ENCODE peak calls at places on chromosomes 11 and 22, in ten cellular contexts. One of them, this sample, is unnamed.

GRCh38 chr11:86934263-86934932 is 20.8 kb downstream of the FZD4 start:
- DNase-seq in suprapubic skin: no peak
- DNase-seq in ovary: no peak
- DNase-seq in colonic mucosa: no peak
- DNase-seq in fibroblast of lung: no peak
- DNase-seq in lower lobe of right lung: no peak
- DNase-seq in H9: no peak
- DNase-seq in lung: no peak
- DNase-seq in pancreas: no peak
- DNase-seq in A549: no peak
- DNase-seq in this sample: no peak

GRCh38 chr11:66491315-66491935 is 11.2 kb downstream of the DPP3 start:
- DNase-seq in suprapubic skin: no peak
- DNase-seq in ovary: no peak
- DNase-seq in colonic mucosa: no peak
- DNase-seq in fibroblast of lung: no peak
- DNase-seq in lower lobe of right lung: no peak
- DNase-seq in H9: peak
- DNase-seq in lung: no peak
- DNase-seq in pancreas: no peak
- DNase-seq in A549: no peak
- DNase-seq in this sample: no peak

GRCh38 chr11:67053896-67054850 is 2.5 kb upstream of the RHOD start:
- DNase-seq in suprapubic skin: no peak
- DNase-seq in ovary: peak
- DNase-seq in colonic mucosa: peak
- DNase-seq in fibroblast of lung: peak
- DNase-seq in lower lobe of right lung: no peak
- DNase-seq in H9: peak
- DNase-seq in lung: peak
- DNase-seq in pancreas: peak
- DNase-seq in A549: peak
- DNase-seq in this sample: peak

GRCh38 chr11:112797653-112798293 is 163.4 kb upstream of the NCAM1 start:
- DNase-seq in suprapubic skin: no peak
- DNase-seq in ovary: no peak
- DNase-seq in colonic mucosa: no peak
- DNase-seq in fibroblast of lung: peak
- DNase-seq in lower lobe of right lung: no peak
- DNase-seq in H9: peak
- DNase-seq in lung: no peak
- DNase-seq in pancreas: no peak
- DNase-seq in A549: no peak
- DNase-seq in this sample: no peak

GRCh38 chr11:108589136-108589535 is 4.4 kb downstream of the EXPH5 start:
- DNase-seq in suprapubic skin: no peak
- DNase-seq in ovary: no peak
- DNase-seq in colonic mucosa: no peak
- DNase-seq in fibroblast of lung: no peak
- DNase-seq in lower lobe of right lung: no peak
- DNase-seq in H9: no peak
- DNase-seq in lung: no peak
- DNase-seq in pancreas: no peak
- DNase-seq in A549: no peak
- DNase-seq in this sample: no peak

GRCh38 chr11:2580444-2581050 is 119.2 kb downstream of the KCNQ1OT1 start:
- DNase-seq in suprapubic skin: peak
- DNase-seq in ovary: peak
- DNase-seq in colonic mucosa: no peak
- DNase-seq in fibroblast of lung: no peak
- DNase-seq in lower lobe of right lung: peak
- DNase-seq in H9: peak
- DNase-seq in lung: no peak
- DNase-seq in pancreas: peak
- DNase-seq in A549: no peak
- DNase-seq in this sample: peak

GRCh38 chr22:49350441-49351121 is 477.1 kb downstream of the BRD1 start:
- DNase-seq in suprapubic skin: peak
- DNase-seq in ovary: no peak
- DNase-seq in colonic mucosa: no peak
- DNase-seq in fibroblast of lung: no peak
- DNase-seq in lower lobe of right lung: peak
- DNase-seq in H9: peak
- DNase-seq in lung: no peak
- DNase-seq in pancreas: peak
- DNase-seq in A549: no peak
- DNase-seq in this sample: no peak

GRCh38 chr22:27416553-27417427 is 384.8 kb downstream of the MN1 start:
- DNase-seq in suprapubic skin: no peak
- DNase-seq in ovary: no peak
- DNase-seq in colonic mucosa: no peak
- DNase-seq in fibroblast of lung: peak
- DNase-seq in lower lobe of right lung: no peak
- DNase-seq in H9: peak
- DNase-seq in lung: no peak
- DNase-seq in pancreas: no peak
- DNase-seq in A549: no peak
- DNase-seq in this sample: no peak

GRCh38 chr11:126214446-126215240 is 3.1 kb downstream of the FAM118B start:
- DNase-seq in suprapubic skin: no peak
- DNase-seq in ovary: no peak
- DNase-seq in colonic mucosa: peak
- DNase-seq in fibroblast of lung: no peak
- DNase-seq in lower lobe of right lung: no peak
- DNase-seq in H9: no peak
- DNase-seq in lung: no peak
- DNase-seq in pancreas: no peak
- DNase-seq in A549: no peak
- DNase-seq in this sample: peak

GRCh38 chr22:25896098-25896497 is 154.1 kb downstream of the MYO18B start:
- DNase-seq in suprapubic skin: no peak
- DNase-seq in ovary: no peak
- DNase-seq in colonic mucosa: no peak
- DNase-seq in fibroblast of lung: no peak
- DNase-seq in lower lobe of right lung: no peak
- DNase-seq in H9: no peak
- DNase-seq in lung: no peak
- DNase-seq in pancreas: no peak
- DNase-seq in A549: no peak
- DNase-seq in this sample: no peak

GRCh38 chr22:23215294-23216204 is 35.2 kb downstream of the BCR start:
- DNase-seq in suprapubic skin: no peak
- DNase-seq in ovary: no peak
- DNase-seq in colonic mucosa: no peak
- DNase-seq in fibroblast of lung: no peak
- DNase-seq in lower lobe of right lung: peak
- DNase-seq in H9: no peak
- DNase-seq in lung: peak
- DNase-seq in pancreas: peak
- DNase-seq in A549: no peak
- DNase-seq in this sample: no peak

GRCh38 chr11:36372101-36372767 is 76.1 kb downstream of the PRR5L start:
- DNase-seq in suprapubic skin: no peak
- DNase-seq in ovary: no peak
- DNase-seq in colonic mucosa: no peak
- DNase-seq in fibroblast of lung: peak
- DNase-seq in lower lobe of right lung: no peak
- DNase-seq in H9: no peak
- DNase-seq in lung: no peak
- DNase-seq in pancreas: no peak
- DNase-seq in A549: no peak
- DNase-seq in this sample: no peak

GRCh38 chr11:132648841-132649240 is 883.5 kb downstream of the OPCML start:
- DNase-seq in suprapubic skin: no peak
- DNase-seq in ovary: no peak
- DNase-seq in colonic mucosa: no peak
- DNase-seq in fibroblast of lung: no peak
- DNase-seq in lower lobe of right lung: no peak
- DNase-seq in H9: no peak
- DNase-seq in lung: no peak
- DNase-seq in pancreas: no peak
- DNase-seq in A549: no peak
- DNase-seq in this sample: no peak

GRCh38 chr22:45883811-45884170 is 93.2 kb downstream of the WNT7B start:
- DNase-seq in suprapubic skin: peak
- DNase-seq in ovary: no peak
- DNase-seq in colonic mucosa: no peak
- DNase-seq in fibroblast of lung: no peak
- DNase-seq in lower lobe of right lung: no peak
- DNase-seq in H9: peak
- DNase-seq in lung: no peak
- DNase-seq in pancreas: peak
- DNase-seq in A549: no peak
- DNase-seq in this sample: no peak

GRCh38 chr11:64148917-64149617 is 16.8 kb downstream of the MACROD1 start:
- DNase-seq in suprapubic skin: no peak
- DNase-seq in ovary: no peak
- DNase-seq in colonic mucosa: no peak
- DNase-seq in fibroblast of lung: no peak
- DNase-seq in lower lobe of right lung: no peak
- DNase-seq in H9: no peak
- DNase-seq in lung: no peak
- DNase-seq in pancreas: no peak
- DNase-seq in A549: no peak
- DNase-seq in this sample: no peak
- TF ChIP-seq CTCF in suprapubic skin: no peak
- TF ChIP-seq CTCF in ovary: no peak
- TF ChIP-seq CTCF in colonic mucosa: peak
- TF ChIP-seq CTCF in fibroblast of lung: no peak
- TF ChIP-seq CTCF in lower lobe of right lung: peak
- TF ChIP-seq CTCF in H9: peak
- TF ChIP-seq CTCF in lung: no peak
- TF ChIP-seq CTCF in pancreas: no peak
- TF ChIP-seq CTCF in A549: peak
- TF ChIP-seq CTCF in this sample: no peak

GRCh38 chr11:130606781-130607511 is 158.5 kb downstream of the ADAMTS15 start:
- DNase-seq in suprapubic skin: peak
- DNase-seq in ovary: no peak
- DNase-seq in colonic mucosa: no peak
- DNase-seq in fibroblast of lung: peak
- DNase-seq in lower lobe of right lung: no peak
- DNase-seq in H9: no peak
- DNase-seq in lung: no peak
- DNase-seq in pancreas: no peak
- DNase-seq in A549: no peak
- DNase-seq in this sample: no peak
- H3K27ac ChIP-seq in suprapubic skin: peak
- H3K27ac ChIP-seq in ovary: no peak
- H3K27ac ChIP-seq in colonic mucosa: no peak
- H3K27ac ChIP-seq in fibroblast of lung: no peak
- H3K27ac ChIP-seq in lower lobe of right lung: peak
- H3K27ac ChIP-seq in H9: no peak
- H3K27ac ChIP-seq in lung: no peak
- H3K27ac ChIP-seq in pancreas: no peak
- H3K27ac ChIP-seq in A549: no peak
- H3K27ac ChIP-seq in this sample: no peak

GRCh38 chr11:120662071-120662611 is 150.6 kb downstream of the GRIK4 start:
- DNase-seq in suprapubic skin: peak
- DNase-seq in ovary: no peak
- DNase-seq in colonic mucosa: no peak
- DNase-seq in fibroblast of lung: no peak
- DNase-seq in lower lobe of right lung: no peak
- DNase-seq in H9: no peak
- DNase-seq in lung: no peak
- DNase-seq in pancreas: no peak
- DNase-seq in A549: no peak
- DNase-seq in this sample: no peak
- TF ChIP-seq CTCF in suprapubic skin: no peak
- TF ChIP-seq CTCF in ovary: no peak
- TF ChIP-seq CTCF in colonic mucosa: no peak
- TF ChIP-seq CTCF in fibroblast of lung: no peak
- TF ChIP-seq CTCF in lower lobe of right lung: no peak
- TF ChIP-seq CTCF in H9: no peak
- TF ChIP-seq CTCF in lung: no peak
- TF ChIP-seq CTCF in pancreas: no peak
- TF ChIP-seq CTCF in A549: no peak
- TF ChIP-seq CTCF in this sample: no peak

DNA sequence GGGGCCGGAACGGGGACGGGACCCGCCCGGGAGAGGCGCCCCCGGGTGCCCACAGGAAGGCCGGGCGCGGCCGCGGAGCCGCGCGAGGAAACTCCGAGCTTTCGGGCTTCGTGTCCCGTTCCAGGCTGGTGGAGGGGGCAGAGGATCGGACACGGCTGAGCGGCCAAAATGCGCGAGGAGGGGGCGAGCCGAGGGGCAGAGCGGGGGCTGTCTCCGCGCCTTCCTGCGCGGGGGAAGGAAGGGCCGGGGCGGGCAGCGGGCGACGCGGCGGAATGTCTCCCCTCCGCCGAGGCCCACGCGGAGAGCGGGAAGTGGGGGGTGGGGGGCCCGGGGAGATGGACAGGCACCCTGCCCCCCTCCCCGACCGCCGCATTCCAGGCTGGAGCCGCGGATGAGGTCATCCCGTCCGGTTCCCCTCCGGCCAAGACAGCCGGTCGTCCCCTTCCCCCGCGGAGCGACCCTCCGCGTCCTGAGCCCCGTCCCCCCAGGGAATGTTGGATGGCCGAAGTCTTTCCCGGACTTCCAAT is 465 bp downstream of the CDC42EP1 start:
- DNase-seq in suprapubic skin: no peak
- DNase-seq in ovary: peak
- DNase-seq in colonic mucosa: no peak
- DNase-seq in fibroblast of lung: peak
- DNase-seq in lower lobe of right lung: peak
- DNase-seq in H9: peak
- DNase-seq in lung: no peak
- DNase-seq in pancreas: peak
- DNase-seq in A549: no peak
- DNase-seq in this sample: no peak
- H3K27ac ChIP-seq in suprapubic skin: peak
- H3K27ac ChIP-seq in ovary: peak
- H3K27ac ChIP-seq in colonic mucosa: peak
- H3K27ac ChIP-seq in fibroblast of lung: peak
- H3K27ac ChIP-seq in lower lobe of right lung: peak
- H3K27ac ChIP-seq in H9: no peak
- H3K27ac ChIP-seq in lung: peak
- H3K27ac ChIP-seq in pancreas: peak
- H3K27ac ChIP-seq in A549: peak
- H3K27ac ChIP-seq in this sample: peak